ENCODE peak calls at places on chromosomes 7 and 10, in ten cellular contexts. One of them, this sample, is unnamed.

GRCh38 chr7:128738570-128739047 is 550 bp upstream of the CALU start:
- DNase-seq in psoas muscle: no peak
- DNase-seq in left ventricle myocardium inferior: no peak
- DNase-seq in left lung: no peak
- DNase-seq in Peyer's patch: peak; percentile 18
- DNase-seq in SK-N-SH: peak; percentile 18
- DNase-seq in sigmoid colon: no peak
- DNase-seq in PC-3: no peak
- DNase-seq in upper lobe of right lung: no peak
- DNase-seq in pancreas: no peak
- DNase-seq in this sample: no peak

GRCh38 chr7:22864855-22865606 is 42.4 kb upstream of the TOMM7 start:
- DNase-seq in Peyer's patch: no peak
- DNase-seq in SK-N-SH: no peak
- DNase-seq in sigmoid colon: no peak
- DNase-seq in upper lobe of right lung: no peak
- DNase-seq in pancreas: no peak
- DNase-seq in PC-3: no peak
- DNase-seq in left lung: no peak
- DNase-seq in left ventricle myocardium inferior: no peak
- DNase-seq in psoas muscle: no peak
- DNase-seq in this sample: no peak

GRCh38 chr10:106652279-106652678 is 512.2 kb downstream of the SORCS1 start:
- DNase-seq in pancreas: no peak
- DNase-seq in psoas muscle: no peak
- DNase-seq in PC-3: peak; percentile 57
- DNase-seq in Peyer's patch: no peak
- DNase-seq in SK-N-SH: no peak
- DNase-seq in left ventricle myocardium inferior: no peak
- DNase-seq in left lung: no peak
- DNase-seq in upper lobe of right lung: no peak
- DNase-seq in sigmoid colon: no peak
- DNase-seq in this sample: no peak

GRCh38 chr7:154568346-154568745 is 434.6 kb downstream of the PAXIP1 start:
- DNase-seq in upper lobe of right lung: no peak
- DNase-seq in left ventricle myocardium inferior: no peak
- DNase-seq in left lung: no peak
- DNase-seq in psoas muscle: no peak
- DNase-seq in SK-N-SH: no peak
- DNase-seq in sigmoid colon: no peak
- DNase-seq in Peyer's patch: no peak
- DNase-seq in pancreas: no peak
- DNase-seq in PC-3: no peak
- DNase-seq in this sample: no peak

GRCh38 chr10:102225646-102226541 is at the start of gene ELOVL3:
- DNase-seq in sigmoid colon: peak; percentile 96
- DNase-seq in pancreas: peak; percentile 90
- DNase-seq in left ventricle myocardium inferior: peak; percentile 95
- DNase-seq in Peyer's patch: peak; percentile 79
- DNase-seq in upper lobe of right lung: peak; percentile 95
- DNase-seq in left lung: peak; percentile 96
- DNase-seq in SK-N-SH: peak; percentile 98
- DNase-seq in PC-3: peak; percentile 79
- DNase-seq in psoas muscle: peak; percentile 97
- DNase-seq in this sample: peak; percentile 97

GRCh38 chr7:38775503-38775902 is 133.5 kb downstream of the VPS41 start:
- DNase-seq in pancreas: no peak
- DNase-seq in sigmoid colon: no peak
- DNase-seq in upper lobe of right lung: no peak
- DNase-seq in PC-3: no peak
- DNase-seq in Peyer's patch: no peak
- DNase-seq in left ventricle myocardium inferior: no peak
- DNase-seq in SK-N-SH: no peak
- DNase-seq in left lung: no peak
- DNase-seq in psoas muscle: no peak
- DNase-seq in this sample: no peak

GRCh38 chr7:135536160-135536559 is 21.6 kb upstream of the NUP205 start:
- DNase-seq in SK-N-SH: no peak
- DNase-seq in PC-3: no peak
- DNase-seq in left ventricle myocardium inferior: no peak
- DNase-seq in pancreas: no peak
- DNase-seq in Peyer's patch: no peak
- DNase-seq in sigmoid colon: no peak
- DNase-seq in psoas muscle: no peak
- DNase-seq in upper lobe of right lung: no peak
- DNase-seq in left lung: no peak
- DNase-seq in this sample: peak; percentile 97

GRCh38 chr7:103810112-103810744 is 179.2 kb downstream of the RELN start:
- DNase-seq in left ventricle myocardium inferior: no peak
- DNase-seq in Peyer's patch: no peak
- DNase-seq in pancreas: no peak
- DNase-seq in upper lobe of right lung: no peak
- DNase-seq in PC-3: no peak
- DNase-seq in SK-N-SH: peak; percentile 14
- DNase-seq in left lung: no peak
- DNase-seq in psoas muscle: no peak
- DNase-seq in sigmoid colon: no peak
- DNase-seq in this sample: no peak

GRCh38 chr7:132075573-132075972 is 500.7 kb downstream of the PLXNA4 start:
- DNase-seq in SK-N-SH: no peak
- DNase-seq in psoas muscle: no peak
- DNase-seq in left ventricle myocardium inferior: no peak
- DNase-seq in left lung: no peak
- DNase-seq in sigmoid colon: no peak
- DNase-seq in Peyer's patch: no peak
- DNase-seq in PC-3: no peak
- DNase-seq in upper lobe of right lung: no peak
- DNase-seq in pancreas: no peak
- DNase-seq in this sample: no peak

GRCh38 chr10:91146146-91146545 is 74.3 kb upstream of the PCGF5 start:
- DNase-seq in PC-3: no peak
- DNase-seq in upper lobe of right lung: no peak
- DNase-seq in left lung: no peak
- DNase-seq in pancreas: no peak
- DNase-seq in SK-N-SH: no peak
- DNase-seq in Peyer's patch: no peak
- DNase-seq in psoas muscle: no peak
- DNase-seq in sigmoid colon: no peak
- DNase-seq in left ventricle myocardium inferior: no peak
- DNase-seq in this sample: no peak

GRCh38 chr10:68633816-68634466 is 73.8 kb downstream of the TET1 start:
- DNase-seq in Peyer's patch: no peak
- DNase-seq in sigmoid colon: no peak
- DNase-seq in left ventricle myocardium inferior: no peak
- DNase-seq in PC-3: no peak
- DNase-seq in SK-N-SH: no peak
- DNase-seq in left lung: no peak
- DNase-seq in psoas muscle: no peak
- DNase-seq in upper lobe of right lung: no peak
- DNase-seq in pancreas: no peak
- DNase-seq in this sample: no peak

GRCh38 chr10:68633281-68633680 is 73.1 kb downstream of the TET1 start:
- DNase-seq in pancreas: no peak
- DNase-seq in left lung: no peak
- DNase-seq in upper lobe of right lung: no peak
- DNase-seq in SK-N-SH: no peak
- DNase-seq in Peyer's patch: no peak
- DNase-seq in psoas muscle: no peak
- DNase-seq in PC-3: no peak
- DNase-seq in left ventricle myocardium inferior: no peak
- DNase-seq in sigmoid colon: no peak
- DNase-seq in this sample: no peak

DNA sequence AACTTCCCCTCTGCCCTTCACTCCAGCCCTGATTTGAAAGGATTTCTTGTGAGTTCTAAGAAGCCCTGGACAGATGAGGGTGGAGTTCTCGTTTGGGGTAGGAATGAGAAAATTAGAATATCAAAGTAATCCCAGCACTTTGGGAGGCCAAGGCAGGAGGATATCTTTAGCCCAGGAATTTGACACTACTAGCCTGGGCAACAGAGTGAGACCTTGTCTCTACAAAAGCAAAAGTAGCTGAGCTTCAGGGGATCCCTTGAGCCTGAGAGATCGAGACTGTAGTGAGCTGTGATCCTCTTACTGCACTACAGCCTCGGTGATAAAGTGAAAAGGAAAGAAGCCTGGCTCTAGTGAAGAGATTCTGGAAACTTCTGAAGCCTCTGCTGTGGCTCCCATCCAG is 76.2 kb downstream of the TET1 start:
- DNase-seq in Peyer's patch: no peak
- DNase-seq in pancreas: no peak
- DNase-seq in SK-N-SH: no peak
- DNase-seq in sigmoid colon: no peak
- DNase-seq in left ventricle myocardium inferior: no peak
- DNase-seq in left lung: no peak
- DNase-seq in psoas muscle: no peak
- DNase-seq in PC-3: no peak
- DNase-seq in upper lobe of right lung: no peak
- DNase-seq in this sample: no peak
- H3K27ac ChIP-seq in Peyer's patch: no peak overlapping the region
- H3K27ac ChIP-seq in pancreas: no peak overlapping the region
- H3K27ac ChIP-seq in SK-N-SH: no peak overlapping the region
- H3K27ac ChIP-seq in sigmoid colon: no peak overlapping the region
- H3K27ac ChIP-seq in left ventricle myocardium inferior: no peak overlapping the region
- H3K27ac ChIP-seq in left lung: no peak overlapping the region
- H3K27ac ChIP-seq in psoas muscle: no peak overlapping the region
- H3K27ac ChIP-seq in PC-3: no peak overlapping the region
- H3K27ac ChIP-seq in upper lobe of right lung: no peak overlapping the region
- H3K27ac ChIP-seq in this sample: peak overlapping the region; percentile 71

GRCh38 chr10:84328303-84329093 is at the start of gene CCSER2:
- DNase-seq in Peyer's patch: peak; percentile 98
- DNase-seq in upper lobe of right lung: peak; percentile 100
- DNase-seq in SK-N-SH: peak; percentile 100
- DNase-seq in psoas muscle: peak; percentile 99
- DNase-seq in left ventricle myocardium inferior: peak; percentile 98
- DNase-seq in PC-3: peak; percentile 85
- DNase-seq in pancreas: peak; percentile 100
- DNase-seq in left lung: peak; percentile 100
- DNase-seq in sigmoid colon: peak; percentile 99
- DNase-seq in this sample: peak; percentile 98

GRCh38 chr10:84329986-84330651 is 1.7 kb downstream of the CCSER2 start:
- DNase-seq in SK-N-SH: no peak
- DNase-seq in Peyer's patch: peak; percentile 24
- DNase-seq in sigmoid colon: no peak
- DNase-seq in PC-3: no peak
- DNase-seq in upper lobe of right lung: no peak
- DNase-seq in pancreas: no peak
- DNase-seq in psoas muscle: no peak
- DNase-seq in left lung: no peak
- DNase-seq in left ventricle myocardium inferior: no peak
- DNase-seq in this sample: no peak

GRCh38 chr10:84333864-84334451 is 5.6 kb downstream of the CCSER2 start:
- DNase-seq in PC-3: no peak
- DNase-seq in Peyer's patch: peak; percentile 20
- DNase-seq in psoas muscle: no peak
- DNase-seq in left ventricle myocardium inferior: no peak
- DNase-seq in left lung: no peak
- DNase-seq in upper lobe of right lung: no peak
- DNase-seq in SK-N-SH: no peak
- DNase-seq in pancreas: no peak
- DNase-seq in sigmoid colon: no peak
- DNase-seq in this sample: no peak

GRCh38 chr10:84331091-84331490 is 2.7 kb downstream of the CCSER2 start:
- DNase-seq in PC-3: no peak
- DNase-seq in Peyer's patch: no peak
- DNase-seq in left ventricle myocardium inferior: no peak
- DNase-seq in psoas muscle: no peak
- DNase-seq in SK-N-SH: no peak
- DNase-seq in left lung: no peak
- DNase-seq in upper lobe of right lung: no peak
- DNase-seq in pancreas: no peak
- DNase-seq in sigmoid colon: no peak
- DNase-seq in this sample: no peak

GRCh38 chr10:84329094-84329611 is 764 bp downstream of the CCSER2 start:
- DNase-seq in Peyer's patch: peak; percentile 40
- DNase-seq in sigmoid colon: no peak
- DNase-seq in upper lobe of right lung: no peak
- DNase-seq in psoas muscle: no peak
- DNase-seq in PC-3: peak; percentile 35
- DNase-seq in left lung: no peak
- DNase-seq in pancreas: no peak
- DNase-seq in left ventricle myocardium inferior: no peak
- DNase-seq in SK-N-SH: peak; percentile 40
- DNase-seq in this sample: peak; percentile 32
- TF ChIP-seq CTCF in Peyer's patch: no peak
- TF ChIP-seq CTCF in sigmoid colon: no peak
- TF ChIP-seq CTCF in upper lobe of right lung: no peak
- TF ChIP-seq CTCF in psoas muscle: no peak
- TF ChIP-seq CTCF in PC-3: no peak
- TF ChIP-seq CTCF in left lung: no peak
- TF ChIP-seq CTCF in pancreas: no peak
- TF ChIP-seq CTCF in left ventricle myocardium inferior: no peak
- TF ChIP-seq CTCF in SK-N-SH: no peak
- TF ChIP-seq CTCF in this sample: no peak

GRCh38 chr10:100945754-100946153 is 23.6 kb upstream of the SEMA4G start:
- DNase-seq in left ventricle myocardium inferior: no peak
- DNase-seq in upper lobe of right lung: no peak
- DNase-seq in SK-N-SH: no peak
- DNase-seq in sigmoid colon: no peak
- DNase-seq in left lung: no peak
- DNase-seq in pancreas: no peak
- DNase-seq in psoas muscle: no peak
- DNase-seq in PC-3: no peak
- DNase-seq in Peyer's patch: no peak
- DNase-seq in this sample: no peak

GRCh38 chr10:100943508-100943907 is 25.8 kb upstream of the SEMA4G start:
- DNase-seq in psoas muscle: no peak
- DNase-seq in sigmoid colon: no peak
- DNase-seq in SK-N-SH: no peak
- DNase-seq in left ventricle myocardium inferior: no peak
- DNase-seq in upper lobe of right lung: no peak
- DNase-seq in pancreas: no peak
- DNase-seq in PC-3: no peak
- DNase-seq in Peyer's patch: no peak
- DNase-seq in left lung: no peak
- DNase-seq in this sample: no peak

DNA sequence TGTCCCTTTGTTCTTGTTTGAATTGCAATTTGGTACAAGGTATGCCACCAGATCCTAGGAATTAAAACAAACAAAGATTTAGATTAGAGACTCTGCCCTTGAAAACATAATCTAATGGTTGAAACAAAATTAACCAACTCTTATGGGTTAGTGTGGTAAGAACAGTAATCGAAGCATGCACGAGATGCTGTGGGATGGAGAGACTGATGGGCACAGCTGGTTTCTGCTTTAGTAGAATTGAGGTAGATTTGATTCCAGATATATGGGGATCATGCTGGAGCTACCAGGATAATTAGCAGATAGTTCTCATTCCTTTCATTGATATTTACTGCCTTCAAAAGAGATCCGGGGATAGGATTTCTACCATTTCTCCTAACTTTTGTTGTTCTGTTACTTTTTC is 20.4 kb upstream of the SEMA4G start:
- DNase-seq in Peyer's patch: no peak
- DNase-seq in PC-3: no peak
- DNase-seq in upper lobe of right lung: no peak
- DNase-seq in psoas muscle: no peak
- DNase-seq in left ventricle myocardium inferior: no peak
- DNase-seq in pancreas: no peak
- DNase-seq in SK-N-SH: no peak
- DNase-seq in sigmoid colon: no peak
- DNase-seq in left lung: no peak
- DNase-seq in this sample: no peak
- H3K36me3 ChIP-seq in Peyer's patch: peaks cover 97% of the 10 kb centered on the region
- H3K36me3 ChIP-seq in PC-3: peaks cover 43% of the 10 kb centered on the region
- H3K36me3 ChIP-seq in upper lobe of right lung: peaks cover 94% of the 10 kb centered on the region
- H3K36me3 ChIP-seq in psoas muscle: peaks cover 6% of the 10 kb centered on the region
- H3K36me3 ChIP-seq in left ventricle myocardium inferior: peaks cover 99% of the 10 kb centered on the region
- H3K36me3 ChIP-seq in pancreas: peaks cover 11% of the 10 kb centered on the region
- H3K36me3 ChIP-seq in SK-N-SH: peaks cover 58% of the 10 kb centered on the region
- H3K36me3 ChIP-seq in sigmoid colon: peaks cover 77% of the 10 kb centered on the region
- H3K36me3 ChIP-seq in left lung: peaks cover 100% of the 10 kb centered on the region
- H3K36me3 ChIP-seq in this sample: peaks cover 66% of the 10 kb centered on the region

GRCh38 chr7:80151274-80151665 is 16.6 kb downstream of the GNAI1 start:
- DNase-seq in left ventricle myocardium inferior: no peak
- DNase-seq in PC-3: no peak
- DNase-seq in left lung: no peak
- DNase-seq in upper lobe of right lung: no peak
- DNase-seq in psoas muscle: no peak
- DNase-seq in SK-N-SH: no peak
- DNase-seq in sigmoid colon: no peak
- DNase-seq in Peyer's patch: no peak
- DNase-seq in pancreas: no peak
- DNase-seq in this sample: peak; percentile 57
- H3K27ac ChIP-seq in left ventricle myocardium inferior: no peak overlapping the region
- H3K27ac ChIP-seq in PC-3: no peak overlapping the region
- H3K27ac ChIP-seq in left lung: no peak overlapping the region
- H3K27ac ChIP-seq in upper lobe of right lung: peak overlapping the region; percentile 5
- H3K27ac ChIP-seq in psoas muscle: no peak overlapping the region
- H3K27ac ChIP-seq in SK-N-SH: peak overlapping the region; percentile 89
- H3K27ac ChIP-seq in sigmoid colon: peak overlapping the region; percentile 33
- H3K27ac ChIP-seq in Peyer's patch: no peak overlapping the region
- H3K27ac ChIP-seq in pancreas: no peak overlapping the region
- H3K27ac ChIP-seq in this sample: no peak overlapping the region